ENCODE peak calls at places on chromosome 3, in four cellular contexts. P is neural progenitor cell, U is GM23248, W is SK-N-SH. G is an unnamed sample.

GRCh38 chr3:72223116-72223515 is 438.2 kb upstream of the PROK2 start:
- DNase-seq in P (no peak), U (peak), W (no peak), G (no peak)

GRCh38 chr3:44114142-44114541 is 127.5 kb upstream of the TOPAZ1 start:
- DNase-seq in P (peak), U (peak), W (peak), G (peak)

GRCh38 chr3:59547874-59548273 is 498.0 kb upstream of the CFAP20DC start:
- DNase-seq in P (no peak), U (no peak), W (no peak), G (no peak)

GRCh38 chr3:171950373-171950772 is 89.0 kb upstream of the FNDC3B start:
- DNase-seq in P (peak), U (peak), W (peak), G (no peak)

GRCh38 chr3:108509873-108510272 is 523 bp downstream of the MYH15 start:
- DNase-seq in P (peak), U (no peak), W (no peak), G (no peak)

GRCh38 chr3:108475220-108475782 is 35.1 kb downstream of the MYH15 start:
- DNase-seq in P (no peak), U (no peak), W (no peak), G (no peak)

GRCh38 chr3:187165144-187165543 is 25.8 kb upstream of the RPL39L start:
- DNase-seq in P (peak), U (peak), W (peak), G (peak)

GRCh38 chr3:11819146-11819545 is 27.5 kb downstream of the TAMM41 start:
- DNase-seq in P (no peak), U (no peak), W (no peak), G (no peak)

GRCh38 chr3:196431193-196432136 is 762 bp downstream of the UBXN7 start:
- DNase-seq in P (peak), U (peak), W (peak), G (peak)

GRCh38 chr3:185042357-185042756 is 110.5 kb downstream of the C3orf70 start:
- DNase-seq in P (no peak), U (no peak), W (no peak), G (no peak)

GRCh38 chr3:158773166-158773565 is 28.7 kb upstream of the MFSD1 start:
- DNase-seq in P (no peak), U (no peak), W (no peak), G (no peak)

GRCh38 chr3:33889394-33890039 is 91.1 kb downstream of the PDCD6IP start:
- DNase-seq in P (no peak), U (no peak), W (no peak), G (no peak)

GRCh38 chr3:10196389-10197052 is 31.8 kb downstream of the IRAK2 start:
- DNase-seq in P (no peak), U (peak), W (no peak), G (no peak)

GRCh38 chr3:55204417-55204816 is 276.6 kb upstream of the LRTM1 start:
- DNase-seq in P (no peak), U (no peak), W (no peak), G (no peak)

GRCh38 chr3:187005827-187006481 is 75.6 kb downstream of the ST6GAL1 start:
- DNase-seq in P (no peak), U (no peak), W (no peak), G (no peak)

GRCh38 chr3:14266361-14266760 is 87.7 kb downstream of the LSM3 start:
- DNase-seq in P (no peak), U (peak), W (no peak), G (no peak)

GRCh38 chr3:33660035-33660434 is 58.0 kb downstream of the CLASP2 start:
- DNase-seq in P (peak), U (no peak), W (no peak), G (no peak)

GRCh38 chr3:63450023-63450422 is 171.9 kb downstream of the SYNPR start:
- DNase-seq in P (no peak), U (peak), W (no peak), G (no peak)

GRCh38 chr3:64327039-64327804 is 102.0 kb upstream of the PRICKLE2 start:
- DNase-seq in P (no peak), U (peak), W (no peak), G (no peak)

GRCh38 chr3:111506435-111506834 is 35.6 kb upstream of the CD96 start:
- DNase-seq in P (no peak), U (no peak), W (no peak), G (no peak)

GRCh38 chr3:75001330-75001729 is 386.9 kb upstream of the CNTN3 start:
- DNase-seq in P (no peak), U (peak), W (peak), G (no peak)

GRCh38 chr3:4493931-4494806 is 1.0 kb downstream of the ITPR1 start:
- DNase-seq in P (peak), U (peak), W (peak), G (peak)

GRCh38 chr3:189334064-189334920 is 162.5 kb downstream of the TPRG1 start:
- DNase-seq in P (no peak), U (peak), W (no peak), G (no peak)

GRCh38 chr3:133763797-133764734 is 17.9 kb downstream of the TF start:
- DNase-seq in P (no peak), U (no peak), W (no peak), G (no peak)

GRCh38 chr3:24981309-24981708 is 446.8 kb upstream of the RARB start:
- DNase-seq in P (no peak), U (no peak), W (no peak), G (no peak)

GRCh38 chr3:140023616-140024530 is 88.9 kb downstream of the CLSTN2 start:
- DNase-seq in P (no peak), U (peak), W (no peak), G (no peak)

GRCh38 chr3:44042772-44043171 is 198.9 kb upstream of the TOPAZ1 start:
- DNase-seq in P (no peak), U (no peak), W (no peak), G (no peak)

GRCh38 chr3:88203537-88204143 is 53.9 kb downstream of the C3orf38 start:
- DNase-seq in P (peak), U (peak), W (peak), G (peak)

GRCh38 chr3:120625199-120625598 is 29.1 kb downstream of the NDUFB4 start:
- DNase-seq in P (no peak), U (peak), W (no peak), G (no peak)

GRCh38 chr3:54965746-54966145 is 37.9 kb upstream of the LRTM1 start:
- DNase-seq in P (no peak), U (peak), W (no peak), G (no peak)

GRCh38 chr3:30597131-30597768 is 9.2 kb upstream of the TGFBR2 start:
- DNase-seq in P (no peak), U (peak), W (no peak), G (no peak)

GRCh38 chr3:124209426-124209825 is 217.5 kb upstream of the ROPN1 start:
- DNase-seq in P (no peak), U (no peak), W (no peak), G (no peak)

GRCh38 chr3:147930417-147930816 is 521.3 kb downstream of the ZIC1 start:
- DNase-seq in P (peak), U (peak), W (no peak), G (no peak)

GRCh38 chr3:147937341-147937740 is 528.2 kb downstream of the ZIC1 start:
- DNase-seq in P (no peak), U (peak), W (no peak), G (no peak)

GRCh38 chr3:147937891-147938290 is 528.7 kb downstream of the ZIC1 start:
- DNase-seq in P (no peak), U (no peak), W (no peak), G (no peak)

GRCh38 chr3:147939425-147940196 is 530.4 kb downstream of the ZIC1 start:
- DNase-seq in P (peak), U (no peak), W (no peak), G (no peak)

GRCh38 chr3:147934316-147935188 is 525.4 kb downstream of the ZIC1 start:
- DNase-seq in P (peak), U (no peak), W (no peak), G (no peak)
- TF ChIP-seq EZH2phosphoT487 in P (no peak), U (no peak), W (no peak), G (no peak)

GRCh38 chr3:128180446-128180845 is 27.2 kb downstream of the EEFSEC start:
- DNase-seq in P (no peak), U (no peak), W (peak), G (no peak)
- H3K27ac ChIP-seq in P (no peak), U (no peak), W (no peak), G (no peak)

DNA sequence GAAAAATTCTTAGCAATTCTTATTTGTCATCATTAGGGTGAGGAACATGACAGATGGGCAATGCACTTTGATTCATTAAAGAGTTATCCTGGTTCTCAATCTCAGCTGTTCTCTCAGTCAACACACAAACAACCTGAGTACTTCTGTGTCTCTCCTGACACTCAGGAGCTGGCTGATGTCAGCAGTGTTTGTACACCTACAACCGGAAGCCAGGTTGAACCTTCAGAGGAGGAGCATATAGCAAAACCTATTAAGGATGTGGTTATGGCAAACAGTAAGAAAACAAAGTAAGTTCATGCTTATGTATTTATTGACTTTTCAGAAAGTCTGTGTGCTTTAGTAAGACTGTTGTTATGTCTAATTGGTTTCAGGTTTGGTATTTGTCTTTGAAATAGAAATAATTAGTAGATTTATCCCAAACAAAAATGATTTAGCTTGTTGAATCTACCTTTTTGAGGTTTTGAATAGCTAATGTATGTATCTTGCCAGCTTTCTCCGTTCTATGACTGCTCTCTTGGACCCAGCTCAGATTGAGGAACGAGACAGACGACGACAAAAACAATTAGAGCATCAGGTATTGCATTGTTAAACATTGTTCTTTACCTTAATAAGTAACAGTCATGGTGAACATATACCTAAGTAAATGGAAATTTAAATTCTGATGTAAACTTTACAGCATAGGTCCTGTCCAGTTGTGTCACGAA is 36.6 kb downstream of the CCDC66 start:
- DNase-seq in P (no peak), U (no peak), W (no peak), G (peak)
- TF ChIP-seq EZH2phosphoT487 in P (no peak), U (no peak), W (no peak), G (no peak)

GRCh38 chr3:150145659-150146058 is 175.0 kb upstream of the PFN2 start:
- DNase-seq in P (no peak), U (peak), W (no peak), G (no peak)

GRCh38 chr3:150146891-150147761 is 176.4 kb upstream of the PFN2 start:
- DNase-seq in P (no peak), U (peak), W (no peak), G (no peak)

GRCh38 chr3:150141790-150142189 is 171.1 kb upstream of the PFN2 start:
- DNase-seq in P (no peak), U (no peak), W (no peak), G (no peak)

GRCh38 chr3:150142936-150143335 is 172.2 kb upstream of the PFN2 start:
- DNase-seq in P (no peak), U (no peak), W (no peak), G (no peak)

DNA sequence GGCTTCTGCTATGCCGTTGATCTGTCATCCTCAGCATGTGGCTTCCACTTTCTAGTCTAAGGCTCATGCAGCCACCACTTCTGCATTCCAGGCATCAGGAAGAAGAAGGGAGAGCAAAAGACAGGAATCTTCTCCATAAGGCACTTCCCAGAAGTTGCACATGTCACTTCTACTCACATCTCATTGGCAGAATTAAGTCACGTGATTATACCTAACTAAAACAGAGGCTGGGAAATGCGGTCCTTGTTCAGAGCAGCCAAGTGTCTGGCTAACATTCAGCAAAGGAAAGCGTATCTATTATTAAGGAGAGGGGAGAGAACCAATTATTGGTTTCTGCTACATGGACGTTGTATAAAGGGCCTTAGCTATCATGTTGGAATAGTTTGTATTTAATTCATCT is 173.6 kb upstream of the PFN2 start:
- DNase-seq in P (no peak), U (no peak), W (no peak), G (no peak)
- H3K27ac ChIP-seq in P (no peak), U (no peak), W (no peak), G (no peak)

GRCh38 chr3:193132923-193133463 is 108.0 kb upstream of the PLAAT1 start:
- DNase-seq in P (peak), U (peak), W (no peak), G (no peak)
- TF ChIP-seq EZH2phosphoT487 in P (no peak), U (no peak), W (no peak), G (no peak)

GRCh38 chr3:194654443-194654842 is 17.5 kb downstream of the LSG1 start:
- DNase-seq in P (no peak), U (peak), W (no peak), G (no peak)
- H3K27ac ChIP-seq in P (no peak), U (no peak), W (no peak), G (no peak)

DNA sequence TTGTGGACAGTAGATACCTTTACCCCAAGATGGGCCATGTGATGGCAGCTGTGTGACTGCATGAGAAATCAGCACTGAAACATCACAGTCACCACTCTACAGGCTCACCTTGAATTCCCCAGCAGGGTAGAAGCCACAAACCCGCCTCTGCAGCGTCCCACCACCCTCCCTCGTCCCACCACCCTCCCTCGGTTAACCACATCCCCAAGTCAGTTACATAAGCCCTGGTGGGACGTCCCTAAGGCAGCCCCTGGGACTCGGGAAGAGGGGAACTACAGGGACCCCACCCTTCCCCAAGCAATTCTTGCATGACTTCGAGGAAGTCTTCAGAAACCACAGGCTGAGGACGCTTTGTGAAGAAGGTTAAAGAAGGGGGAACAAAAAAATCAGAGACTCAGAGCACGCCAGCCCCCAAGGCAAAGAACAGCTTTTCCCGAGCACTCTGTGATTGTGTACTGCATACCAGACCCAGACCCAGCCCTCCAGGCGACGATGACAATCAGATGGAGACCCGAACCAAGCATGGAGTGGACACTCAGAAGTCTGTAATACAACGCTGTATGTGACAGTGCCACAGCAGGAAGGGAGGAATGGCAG is 60.5 kb downstream of the SH3BP5 start:
- DNase-seq in P (no peak), U (no peak), W (no peak), G (peak)
- TF ChIP-seq EZH2phosphoT487 in P (no peak), U (no peak), W (no peak), G (no peak)

G was measured in OCI-LY7.